ENCODE peak calls at places on chromosomes 3 and 15, in five cellular contexts. D, F, X, J and N are unnamed samples.

GRCh38 chr15:93144477-93145270 is 55.7 kb upstream of the RGMA start:
- DNase-seq in D (no peak), F (no peak), X (no peak), J (no peak), N (no peak)

GRCh38 chr15:57746752-57747151 is 40.2 kb downstream of the POLR2M start:
- DNase-seq in D (no peak), F (no peak), X (no peak), J (no peak), N (no peak)

GRCh38 chr3:47082519-47082918 is 81.4 kb downstream of the SETD2 start:
- DNase-seq in D (no peak), F (no peak), X (peak; percentile 51), J (no peak), N (no peak)

GRCh38 chr3:50269977-50270413 is 1.0 kb downstream of the SEMA3B start:
- DNase-seq in D (no peak), F (no peak), X (no peak), J (no peak), N (no peak)

GRCh38 chr3:146975476-146975875 is 370.3 kb upstream of the PLSCR5 start:
- DNase-seq in D (no peak), F (no peak), X (no peak), J (no peak), N (no peak)

GRCh38 chr15:59976480-59976879 is 27.6 kb upstream of the FOXB1 start:
- DNase-seq in D (no peak), F (no peak), X (peak; percentile 12), J (no peak), N (no peak)

GRCh38 chr3:59555593-59556315 is 505.9 kb upstream of the CFAP20DC start:
- DNase-seq in D (no peak), F (no peak), X (no peak), J (no peak), N (no peak)

GRCh38 chr3:184491011-184491576 is 70.5 kb upstream of the EPHB3 start:
- DNase-seq in D (no peak), F (no peak), X (no peak), J (no peak), N (no peak)

GRCh38 chr3:12675115-12675810 is 11.3 kb upstream of the RAF1 start:
- DNase-seq in D (no peak), F (no peak), X (no peak), J (no peak), N (no peak)

GRCh38 chr15:32683906-32684584 is 33.8 kb upstream of the GREM1 start:
- DNase-seq in D (no peak), F (no peak), X (no peak), J (no peak), N (no peak)

GRCh38 chr15:52448010-52448890 is 80.4 kb downstream of the MYO5A start:
- DNase-seq in D (no peak), F (no peak), X (no peak), J (no peak), N (no peak)

GRCh38 chr15:77533986-77534385 is 98.7 kb downstream of the LINGO1 start:
- DNase-seq in D (no peak), F (no peak), X (no peak), J (no peak), N (no peak)

GRCh38 chr3:134822065-134822464 is 27.0 kb downstream of the EPHB1 start:
- DNase-seq in D (no peak), F (no peak), X (no peak), J (no peak), N (no peak)

GRCh38 chr3:179957264-179957845 is 79.4 kb downstream of the PEX5L start:
- DNase-seq in D (no peak), F (no peak), X (no peak), J (no peak), N (no peak)

GRCh38 chr3:112640333-112640863 is 545 bp downstream of the CCDC80 start:
- DNase-seq in D (no peak), F (no peak), X (no peak), J (no peak), N (no peak)

GRCh38 chr3:184455991-184456390 is 76.1 kb downstream of the CHRD start:
- DNase-seq in D (no peak), F (no peak), X (no peak), J (no peak), N (no peak)

GRCh38 chr15:26095710-26096330 is 232.7 kb upstream of the ATP10A start:
- DNase-seq in D (peak; percentile 38), F (no peak), X (no peak), J (no peak), N (peak; percentile 12)

GRCh38 chr3:15708882-15709677 is 88.7 kb downstream of the ANKRD28 start:
- DNase-seq in D (no peak), F (no peak), X (no peak), J (no peak), N (no peak)

GRCh38 chr3:124217542-124217941 is 225.6 kb upstream of the ROPN1 start:
- DNase-seq in D (no peak), F (peak; percentile 76), X (no peak), J (peak; percentile 68), N (peak; percentile 60)

GRCh38 chr3:168047936-168048335 is 47.8 kb downstream of the GOLIM4 start:
- DNase-seq in D (no peak), F (no peak), X (no peak), J (no peak), N (no peak)

GRCh38 chr3:134336587-134336986 is 37.7 kb downstream of the AMOTL2 start:
- DNase-seq in D (no peak), F (no peak), X (no peak), J (no peak), N (no peak)

GRCh38 chr15:45645026-45645980 is 10.5 kb downstream of the SQOR start:
- DNase-seq in D (no peak), F (no peak), X (no peak), J (no peak), N (no peak)

GRCh38 chr15:26929588-26929987 is 41.4 kb upstream of the GABRG3 start:
- DNase-seq in D (no peak), F (no peak), X (no peak), J (no peak), N (no peak)

GRCh38 chr15:100094127-100094510 is 247.7 kb downstream of the ADAMTS17 start:
- DNase-seq in D (no peak), F (no peak), X (no peak), J (no peak), N (no peak)

GRCh38 chr3:148861277-148861869 is 3.7 kb upstream of the CPA3 start:
- DNase-seq in D (no peak), F (peak; percentile 29), X (no peak), J (peak; percentile 6), N (peak; percentile 44)

GRCh38 chr3:75015280-75015679 is 400.8 kb upstream of the CNTN3 start:
- DNase-seq in D (no peak), F (no peak), X (no peak), J (no peak), N (no peak)

GRCh38 chr3:194095464-194095863 is 40.5 kb upstream of the HES1 start:
- DNase-seq in D (no peak), F (peak; percentile 61), X (no peak), J (no peak), N (no peak)

GRCh38 chr3:165545059-165545458 is 292.2 kb downstream of the BCHE start:
- DNase-seq in D (no peak), F (no peak), X (no peak), J (no peak), N (no peak)

DNA sequence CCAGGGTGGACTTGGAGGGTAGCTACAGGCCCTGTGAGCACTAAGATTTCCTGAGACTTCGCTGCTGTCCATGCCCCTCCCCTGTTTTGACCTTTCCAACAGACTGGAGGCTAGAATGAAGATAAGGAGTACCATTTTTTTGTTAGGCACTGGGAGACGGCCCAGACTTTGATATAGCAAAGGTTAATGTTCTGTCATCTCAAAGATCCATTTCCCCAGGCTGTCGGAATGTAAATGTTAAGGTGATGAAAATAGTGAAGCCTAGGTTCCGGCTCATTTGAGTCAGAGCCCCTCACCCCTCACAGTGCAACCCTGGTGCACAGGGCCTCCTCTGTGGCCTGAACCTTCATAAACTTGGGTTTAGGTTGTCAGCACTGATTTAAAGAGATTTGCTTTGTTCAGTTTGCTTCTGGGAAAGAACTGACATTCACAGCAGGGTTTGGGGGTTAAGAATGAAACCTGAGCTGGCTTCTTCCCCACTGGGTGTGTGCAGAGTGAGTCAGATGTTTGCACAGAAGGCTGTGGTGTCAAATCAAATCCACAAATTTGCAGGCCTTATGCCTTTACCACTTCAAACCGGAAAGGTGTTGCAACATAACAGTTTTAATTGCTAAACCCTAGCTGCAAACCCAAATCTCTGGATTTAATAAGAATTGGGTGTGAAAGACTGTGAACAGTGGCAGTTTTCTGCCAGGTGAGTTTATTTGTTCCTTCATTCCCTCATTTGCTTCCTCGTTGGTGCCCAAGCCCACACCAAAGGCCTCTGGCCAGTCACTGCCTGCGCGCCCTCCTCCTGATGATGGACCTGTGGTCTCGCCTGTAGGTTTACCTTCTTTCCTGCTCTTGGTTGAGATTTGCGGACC is 20.6 kb upstream of the KCTD6 start:
- DNase-seq in D (no peak), F (peak; percentile 95), X (no peak), J (no peak), N (peak; percentile 52)
- TF ChIP-seq SUZ12 in D (no peak), F (no peak), X (no peak), J (no peak), N (no peak)

DNA sequence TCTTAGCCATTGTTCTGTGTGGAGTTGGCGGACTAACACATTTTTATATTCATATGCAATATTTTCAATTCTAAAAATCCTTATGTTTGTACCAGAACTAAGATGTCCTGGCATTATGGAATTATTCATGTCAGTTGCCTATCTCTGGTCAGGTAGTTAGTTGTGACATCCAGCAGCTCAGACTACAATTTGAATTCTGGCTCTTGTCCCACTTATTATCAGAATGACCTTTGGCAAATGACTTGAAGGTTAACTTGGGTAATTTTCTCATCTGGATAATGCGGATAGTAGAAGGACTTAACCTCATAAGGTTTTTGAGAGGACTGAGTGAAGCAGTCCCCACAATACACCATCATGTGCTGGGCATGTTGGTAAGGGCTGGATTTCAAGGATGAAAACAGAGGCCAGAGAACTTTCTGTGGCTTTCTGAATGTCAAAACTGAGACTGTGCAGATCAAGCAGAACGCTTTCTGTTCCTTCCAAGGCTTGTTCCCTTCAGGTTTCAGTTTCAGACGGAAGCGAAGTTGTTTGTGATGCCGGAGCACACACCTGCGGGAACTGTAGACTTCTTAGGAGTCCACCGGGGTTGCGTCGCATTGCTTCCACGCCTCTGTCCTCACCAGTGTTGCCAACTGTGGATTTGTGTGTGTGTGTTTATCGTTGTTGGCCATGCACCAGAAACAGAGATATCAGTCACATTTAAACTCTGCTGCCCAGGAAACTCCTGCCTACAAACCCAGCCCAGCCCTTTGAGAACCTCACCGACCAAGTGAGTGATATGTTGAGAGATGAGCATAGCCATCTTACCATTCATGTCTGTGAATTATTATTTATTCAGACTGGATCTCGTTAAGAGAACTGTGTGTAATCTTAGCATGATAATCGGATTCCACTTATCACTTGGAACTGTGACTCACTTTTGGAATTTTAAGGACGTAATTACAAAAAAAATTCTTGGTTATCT is 76.0 kb downstream of the PTPRG start:
- DNase-seq in D (no peak), F (no peak), X (peak; percentile 48), J (no peak), N (no peak)
- TF ChIP-seq SUZ12 in D (no peak), F (no peak), X (no peak), J (no peak), N (no peak)

DNA sequence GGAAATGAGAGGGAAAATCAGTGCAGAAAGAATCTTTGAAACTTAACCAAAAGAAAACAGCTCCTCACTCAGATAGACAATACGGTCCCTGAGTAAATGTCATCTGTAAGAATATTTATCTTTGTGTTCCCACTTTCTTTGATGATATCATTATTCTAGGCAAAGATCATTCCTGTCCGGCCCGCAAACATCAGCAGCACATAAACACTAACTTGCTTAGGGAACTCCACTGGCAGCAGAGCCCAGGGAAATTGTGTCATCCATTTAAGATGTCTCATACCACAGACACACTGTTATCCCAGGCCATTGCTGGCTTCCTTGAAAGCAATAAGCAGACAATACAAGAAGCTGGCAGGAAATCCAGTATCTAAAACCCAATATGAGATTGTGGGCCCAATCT is 20.1 kb upstream of the CD96 start:
- DNase-seq in D (no peak), F (no peak), X (no peak), J (no peak), N (no peak)
- TF ChIP-seq SUZ12 in D (no peak), F (no peak), X (no peak), J (no peak), N (no peak)

GRCh38 chr15:67146875-67147381 is 81.5 kb downstream of the SMAD3 start:
- DNase-seq in D (no peak), F (peak; percentile 97), X (no peak), J (peak; percentile 42), N (no peak)
- TF ChIP-seq SUZ12 in D (no peak), F (no peak), X (no peak), J (no peak), N (no peak)